ENCODE peak calls at places on chromosome 5, in nine cellular contexts. R is heart right ventricle; Q is CD8-positive, alpha-beta T cell; B is neural crest cell; L is uterus; N is mesothelial cell of epicardium; X is adrenal gland; I is AG04450; J is OCI-LY7. F is an unnamed sample.

GRCh38 chr5:82046268-82046621 is 74.4 kb downstream of the ATG10 start:
- DNase-seq in R (no peak), Q (no peak), B (no peak), L (no peak), N (no peak), X (no peak), I (no peak), J (no peak), F (no peak)

GRCh38 chr5:1751026-1751863 is 48.4 kb downstream of the MRPL36 start:
- DNase-seq in R (no peak), Q (no peak), B (no peak), L (peak), N (no peak), X (no peak), I (no peak), J (no peak), F (no peak)

GRCh38 chr5:159038907-159039306 is 60.8 kb downstream of the EBF1 start:
- DNase-seq in R (no peak), Q (no peak), B (no peak), L (no peak), N (no peak), X (no peak), I (peak), J (no peak), F (no peak)

GRCh38 chr5:6727231-6727630 is 14.0 kb downstream of the TENT4A start:
- DNase-seq in R (no peak), Q (no peak), B (no peak), L (no peak), N (no peak), X (no peak), I (no peak), J (no peak), F (no peak)

GRCh38 chr5:1034421-1034905 is 25.9 kb downstream of the NKD2 start:
- DNase-seq in R (peak), Q (no peak), B (no peak), L (no peak), N (no peak), X (no peak), I (no peak), J (no peak), F (no peak)

GRCh38 chr5:40381676-40382363 is 297.9 kb upstream of the PTGER4 start:
- DNase-seq in R (no peak), Q (no peak), B (no peak), L (no peak), N (no peak), X (no peak), I (no peak), J (no peak), F (no peak)

GRCh38 chr5:54278031-54278830 is 32.1 kb downstream of the ARL15 start:
- DNase-seq in R (no peak), Q (no peak), B (no peak), L (no peak), N (no peak), X (no peak), I (no peak), J (no peak), F (no peak)

GRCh38 chr5:159098285-159099048 is 1.2 kb downstream of the EBF1 start:
- DNase-seq in R (no peak), Q (no peak), B (no peak), L (no peak), N (no peak), X (no peak), I (no peak), J (peak), F (no peak)

GRCh38 chr5:172788771-172789686 is 18.0 kb upstream of the DUSP1 start:
- DNase-seq in R (peak), Q (no peak), B (no peak), L (no peak), N (no peak), X (peak), I (no peak), J (no peak), F (no peak)

GRCh38 chr5:68193481-68194036 is 22.0 kb upstream of the PIK3R1 start:
- DNase-seq in R (no peak), Q (no peak), B (no peak), L (no peak), N (no peak), X (no peak), I (no peak), J (peak), F (no peak)

GRCh38 chr5:13503017-13503416 is 441.5 kb downstream of the DNAH5 start:
- DNase-seq in R (no peak), Q (no peak), B (no peak), L (no peak), N (no peak), X (no peak), I (no peak), J (no peak), F (no peak)

GRCh38 chr5:17216974-17217325 is 481 bp upstream of the BASP1 start:
- DNase-seq in R (no peak), Q (no peak), B (peak), L (peak), N (peak), X (no peak), I (no peak), J (peak), F (no peak)

GRCh38 chr5:150497274-150497988 is 10.5 kb upstream of the NDST1 start:
- DNase-seq in R (peak), Q (no peak), B (no peak), L (peak), N (no peak), X (peak), I (peak), J (no peak), F (no peak)

GRCh38 chr5:138793481-138794010 is 40.3 kb downstream of the CTNNA1 start:
- DNase-seq in R (no peak), Q (no peak), B (no peak), L (no peak), N (no peak), X (no peak), I (no peak), J (no peak), F (no peak)

GRCh38 chr5:120088831-120089230 is 375.3 kb upstream of the PRR16 start:
- DNase-seq in R (no peak), Q (no peak), B (no peak), L (no peak), N (no peak), X (no peak), I (no peak), J (no peak), F (no peak)

GRCh38 chr5:2532809-2533208 is 218.7 kb downstream of the IRX2 start:
- DNase-seq in R (no peak), Q (peak), B (no peak), L (no peak), N (no peak), X (no peak), I (no peak), J (no peak), F (no peak)

GRCh38 chr5:67606586-67606947 is 410.0 kb upstream of the CD180 start:
- DNase-seq in R (no peak), Q (no peak), B (no peak), L (no peak), N (no peak), X (no peak), I (no peak), J (no peak), F (no peak)

GRCh38 chr5:111776903-111777302 is 19.9 kb upstream of the NREP start:
- DNase-seq in R (no peak), Q (no peak), B (no peak), L (no peak), N (no peak), X (no peak), I (no peak), J (no peak), F (no peak)

GRCh38 chr5:74630387-74631087 is 10.0 kb downstream of the ENC1 start:
- DNase-seq in R (no peak), Q (no peak), B (no peak), L (no peak), N (no peak), X (peak), I (peak), J (no peak), F (no peak)

DNA sequence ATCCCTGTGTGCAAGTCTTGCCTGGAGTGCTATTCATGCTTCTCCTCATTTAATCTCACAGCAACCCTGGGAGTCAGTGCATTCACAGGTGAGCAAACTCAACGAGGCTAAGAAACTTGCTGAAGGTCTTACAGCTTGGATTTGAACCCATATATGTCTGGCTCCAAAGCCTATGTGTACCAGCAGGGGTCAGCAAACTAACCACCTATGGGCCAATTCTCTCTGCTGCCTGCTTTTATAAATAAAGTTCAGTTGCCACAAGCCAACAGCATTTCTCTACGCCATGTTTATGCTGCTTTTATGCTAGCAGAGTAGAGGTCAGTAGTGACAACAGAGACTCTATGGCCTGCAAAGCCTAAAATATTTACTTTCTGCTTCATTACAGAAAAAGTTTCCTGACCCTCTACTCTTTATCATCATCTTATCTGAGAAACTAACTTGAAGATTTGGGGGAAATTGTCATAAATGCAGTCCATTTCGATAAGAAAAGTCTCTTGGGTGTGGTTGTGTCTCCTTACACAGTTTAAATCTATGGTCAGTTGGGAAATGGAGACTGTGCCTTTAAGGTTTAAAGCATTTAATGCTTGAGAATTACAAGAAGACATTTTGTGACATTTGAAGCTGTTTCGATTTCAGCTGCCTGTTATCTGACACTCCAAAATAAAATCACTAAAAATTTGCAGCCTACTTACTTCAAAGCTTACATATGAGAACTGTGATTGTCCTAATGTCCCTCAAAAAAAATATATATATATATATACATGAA is 137.7 kb downstream of the PRELID2 start:
- DNase-seq in R (no peak), Q (no peak), B (no peak), L (no peak), N (no peak), X (peak), I (peak), J (peak), F (no peak)
- TF ChIP-seq CTCF in R (peak), Q (no peak), B (peak), L (no peak), N (no peak), X (peak), I (peak), J (peak), F (no peak)

DNA sequence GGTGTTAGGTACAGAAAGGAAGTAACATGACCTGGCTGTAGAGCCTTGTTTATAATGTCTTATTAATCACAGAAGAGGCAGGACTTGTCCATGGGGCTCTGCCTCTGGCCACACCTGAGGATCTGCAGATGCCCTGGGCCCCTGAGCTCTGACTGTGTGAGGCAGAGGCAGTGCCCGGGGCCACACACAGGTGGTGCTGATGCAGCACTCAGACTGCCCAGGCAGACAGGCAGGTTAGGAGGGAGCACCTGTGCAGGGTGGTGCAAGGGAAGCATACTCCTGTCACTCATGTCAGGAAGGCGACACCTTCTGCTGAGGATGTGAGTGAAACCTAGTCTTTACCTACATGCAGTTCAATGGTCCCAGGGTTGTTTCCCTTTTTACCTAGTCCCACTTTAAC is 88.7 kb downstream of the CFAP90 start:
- DNase-seq in R (no peak), Q (no peak), B (no peak), L (no peak), N (no peak), X (no peak), I (no peak), J (no peak), F (no peak)
- TF ChIP-seq CTCF in R (no peak), Q (no peak), B (no peak), L (no peak), N (no peak), X (no peak), I (no peak), J (no peak), F (no peak)

GRCh38 chr5:7897014-7897600 is 28.2 kb downstream of the MTRR start:
- DNase-seq in R (no peak), Q (no peak), B (peak), L (no peak), N (no peak), X (peak), I (no peak), J (no peak), F (no peak)
- TF ChIP-seq CTCF in R (no peak), Q (no peak), B (peak), L (no peak), N (peak), X (no peak), I (peak), J (peak), F (no peak)

GRCh38 chr5:98205691-98206461 is 567.6 kb upstream of the RGMB start:
- DNase-seq in R (no peak), Q (no peak), B (no peak), L (no peak), N (no peak), X (no peak), I (no peak), J (no peak), F (no peak)
- TF ChIP-seq CTCF in R (no peak), Q (no peak), B (no peak), L (no peak), N (no peak), X (no peak), I (no peak), J (no peak), F (no peak)